ENCODE peak calls at places on chromosomes 1 and 21, in six cellular contexts. V is nephron progenitor cell, J is suprapubic skin, N is fibroblast of the aortic adventitia, B is HFFc6, Q is endothelial cell. S is an unnamed sample.

GRCh38 chr21:33208534-33208933 is 21.2 kb upstream of the IFNAR2 start:
- DNase-seq in V (no peak), J (no peak), N (no peak), B (no peak), Q (no peak), S (no peak)

GRCh38 chr21:46412521-46413364 is 45.9 kb upstream of the DIP2A start:
- DNase-seq in V (no peak), J (peak), N (no peak), B (no peak), Q (no peak), S (no peak)

GRCh38 chr1:34988581-34988980 is 3.4 kb upstream of the TMEM35B start:
- DNase-seq in V (no peak), J (no peak), N (no peak), B (no peak), Q (no peak), S (no peak)

GRCh38 chr1:154453577-154454352 is 48.3 kb upstream of the TDRD10 start:
- DNase-seq in V (no peak), J (no peak), N (peak), B (no peak), Q (no peak), S (no peak)

GRCh38 chr1:9902060-9902452 is 8.0 kb downstream of the CTNNBIP1 start:
- DNase-seq in V (no peak), J (no peak), N (no peak), B (no peak), Q (no peak), S (no peak)

GRCh38 chr1:40344597-40344996 is 27.5 kb upstream of the COL9A2 start:
- DNase-seq in V (no peak), J (no peak), N (peak), B (peak), Q (no peak), S (no peak)

GRCh38 chr1:111030590-111030989 is 66.9 kb upstream of the LRIF1 start:
- DNase-seq in V (peak), J (no peak), N (peak), B (peak), Q (peak), S (no peak)

GRCh38 chr1:66445492-66446181 is 88.3 kb upstream of the SGIP1 start:
- DNase-seq in V (no peak), J (no peak), N (no peak), B (no peak), Q (peak), S (no peak)

DNA sequence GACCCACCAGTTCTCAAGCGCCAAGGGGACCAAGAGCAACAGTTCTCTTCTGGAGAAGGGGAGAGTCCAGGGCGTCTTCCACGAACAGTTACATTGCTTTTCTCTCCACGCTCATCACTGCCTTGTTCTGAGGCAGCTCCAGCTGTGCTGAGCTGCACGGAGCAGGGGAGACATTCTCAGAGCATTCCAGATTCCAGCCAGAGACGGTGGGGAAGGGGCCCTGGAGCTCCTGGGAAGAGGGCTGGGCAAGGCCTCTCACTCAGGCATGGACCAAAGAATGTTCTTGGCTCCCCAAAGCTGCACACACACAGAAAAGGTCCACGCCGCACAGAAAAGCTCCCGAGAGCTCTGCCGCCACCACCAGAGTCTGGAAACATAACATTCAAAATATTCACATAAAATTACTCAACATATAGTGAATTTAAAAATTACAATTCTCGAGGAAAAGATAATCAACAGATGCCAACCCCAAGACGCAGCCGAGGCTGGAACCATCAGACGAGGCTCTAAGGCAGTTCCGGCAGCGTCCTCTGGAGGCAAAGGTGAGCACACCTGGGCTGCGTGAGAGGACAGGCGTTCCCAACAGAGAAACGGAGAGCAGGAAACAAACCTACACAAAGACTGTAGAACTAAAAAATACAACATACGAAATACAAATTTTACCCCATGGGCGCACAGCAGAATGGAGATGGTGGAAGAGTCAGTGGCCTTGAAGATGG is 40.5 kb downstream of the UBE2G2 start:
- DNase-seq in V (peak), J (peak), N (no peak), B (no peak), Q (no peak), S (peak)
- TF ChIP-seq CTCF in V (peak), J (no peak), N (peak), B (peak), Q (no peak), S (peak)

DNA sequence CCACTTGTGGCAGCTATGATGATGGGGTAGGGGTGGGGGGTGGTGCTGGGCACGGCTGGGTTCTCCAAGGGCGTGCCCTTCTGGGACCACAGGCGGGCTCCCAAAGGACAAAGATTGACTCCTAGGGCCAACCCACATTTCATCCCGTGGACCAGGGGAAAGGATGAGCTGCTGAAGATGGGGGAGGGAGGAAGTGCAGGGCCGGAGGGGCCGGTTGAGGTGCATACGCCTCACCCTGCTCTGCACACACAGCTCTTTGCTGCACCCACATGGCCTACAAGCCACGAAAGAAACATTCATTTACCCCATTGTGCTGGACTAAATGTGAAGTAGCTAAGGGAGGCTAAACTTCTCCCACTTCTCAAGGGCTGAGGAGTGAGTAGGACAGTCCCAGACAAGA is 34.2 kb upstream of the GNPAT start:
- DNase-seq in V (no peak), J (no peak), N (no peak), B (no peak), Q (no peak), S (no peak)
- TF ChIP-seq CTCF in V (no peak), J (no peak), N (no peak), B (no peak), Q (no peak), S (no peak)

GRCh38 chr1:245999697-246000637 is 507.1 kb downstream of the SMYD3 start:
- DNase-seq in V (no peak), J (no peak), N (no peak), B (no peak), Q (no peak), S (no peak)
- TF ChIP-seq CTCF in V (no peak), J (no peak), N (no peak), B (peak), Q (no peak), S (no peak)

GRCh38 chr1:243431591-243431990 is 175.8 kb downstream of the SDCCAG8 start:
- DNase-seq in V (no peak), J (no peak), N (no peak), B (no peak), Q (no peak), S (no peak)

GRCh38 chr1:243433737-243434370 is 178.0 kb downstream of the SDCCAG8 start:
- DNase-seq in V (no peak), J (no peak), N (peak), B (no peak), Q (no peak), S (no peak)

GRCh38 chr1:243435824-243436223 is 180.0 kb downstream of the SDCCAG8 start:
- DNase-seq in V (no peak), J (no peak), N (no peak), B (no peak), Q (no peak), S (no peak)

GRCh38 chr1:243432136-243432535 is 176.3 kb downstream of the SDCCAG8 start:
- DNase-seq in V (no peak), J (no peak), N (no peak), B (no peak), Q (no peak), S (no peak)

GRCh38 chr1:243434594-243434993 is 178.8 kb downstream of the SDCCAG8 start:
- DNase-seq in V (no peak), J (no peak), N (no peak), B (no peak), Q (no peak), S (no peak)
- TF ChIP-seq CTCF in V (no peak), J (no peak), N (no peak), B (no peak), Q (no peak), S (no peak)

DNA sequence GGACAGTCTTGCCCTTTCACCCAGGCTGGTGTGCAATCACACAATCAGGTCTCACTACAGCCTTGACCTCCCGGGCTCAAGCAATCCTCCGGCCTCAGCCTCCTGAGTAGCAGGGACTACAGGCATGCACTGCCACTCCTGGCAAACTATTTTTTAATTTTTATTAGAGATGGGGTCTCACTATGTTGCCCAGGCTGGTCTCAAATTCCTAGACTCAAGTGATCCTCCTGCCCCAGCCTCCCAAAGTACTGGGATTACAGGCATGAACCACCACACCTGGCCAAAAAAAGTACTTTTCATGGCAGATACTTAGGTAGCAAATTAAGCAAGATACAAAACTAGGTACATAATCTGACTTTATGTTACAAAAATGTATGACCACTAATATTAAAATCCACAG is 8.3 kb downstream of the EIF4G3 start:
- DNase-seq in V (no peak), J (no peak), N (no peak), B (no peak), Q (no peak), S (no peak)
- TF ChIP-seq CTCF in V (no peak), J (no peak), N (no peak), B (no peak), Q (no peak), S (no peak)

GRCh38 chr1:226912587-226913176 is 27.4 kb upstream of the COQ8A start:
- DNase-seq in V (peak), J (no peak), N (peak), B (no peak), Q (peak), S (no peak)
- TF ChIP-seq CTCF in V (peak), J (no peak), N (peak), B (peak), Q (no peak), S (peak)

S was measured in type B pancreatic cell.